ENCODE peak calls at places on chromosome 18, in six cellular contexts. A is GM12878, T is HCT116, Y is HepG2, M is SK-N-SH, Z is K562. H is an unnamed sample.

GRCh38 chr18:10460414-10461018 is 6.1 kb downstream of the APCDD1 start:
- DNase-seq in T (no peak), A (no peak), M (no peak), Y (no peak), Z (no peak), H (no peak)

GRCh38 chr18:8616026-8616401 is 6.8 kb downstream of the RAB12 start:
- DNase-seq in A (no peak), Y (peak), T (no peak), M (no peak), Z (no peak), H (no peak)

GRCh38 chr18:70046796-70047195 is 99.1 kb upstream of the CD226 start:
- DNase-seq in A (no peak), Y (no peak), M (no peak), T (no peak), Z (no peak), H (no peak)

GRCh38 chr18:6885992-6886823 is 156.7 kb downstream of the ARHGAP28 start:
- DNase-seq in Y (peak), A (no peak), T (no peak), Z (peak), M (peak), H (peak)

GRCh38 chr18:66560092-66560491 is 43.8 kb downstream of the CDH19 start:
- DNase-seq in Y (peak), T (no peak), M (no peak), A (no peak), Z (no peak), H (peak)

GRCh38 chr18:2337552-2338141 is 233.7 kb downstream of the METTL4 start:
- DNase-seq in A (no peak), Z (peak), Y (peak), T (peak), M (peak), H (peak)

GRCh38 chr18:49304746-49305145 is 155.7 kb downstream of the DYM start:
- DNase-seq in A (no peak), M (no peak), Y (no peak), Z (no peak), T (no peak), H (no peak)

GRCh38 chr18:32769242-32770180 is 3.3 kb downstream of the KLHL14 start:
- DNase-seq in M (peak), Y (peak), T (no peak), A (no peak), Z (no peak), H (no peak)

GRCh38 chr18:3624818-3625716 is 175.1 kb downstream of the TGIF1 start:
- DNase-seq in Z (peak), Y (no peak), M (no peak), T (peak), A (no peak), H (no peak)

GRCh38 chr18:25233582-25234362 is 118.2 kb downstream of the ZNF521 start:
- DNase-seq in A (no peak), Y (no peak), T (no peak), M (no peak), Z (no peak), H (no peak)

GRCh38 chr18:79964330-79965118 is at the start of gene HSBP1L1:
- DNase-seq in M (peak), A (no peak), Y (peak), T (peak), Z (no peak), H (no peak)

GRCh38 chr18:64082054-64082453 is 66.8 kb downstream of the LINC00305 start:
- DNase-seq in Z (no peak), Y (no peak), T (no peak), A (no peak), M (no peak), H (no peak)

DNA sequence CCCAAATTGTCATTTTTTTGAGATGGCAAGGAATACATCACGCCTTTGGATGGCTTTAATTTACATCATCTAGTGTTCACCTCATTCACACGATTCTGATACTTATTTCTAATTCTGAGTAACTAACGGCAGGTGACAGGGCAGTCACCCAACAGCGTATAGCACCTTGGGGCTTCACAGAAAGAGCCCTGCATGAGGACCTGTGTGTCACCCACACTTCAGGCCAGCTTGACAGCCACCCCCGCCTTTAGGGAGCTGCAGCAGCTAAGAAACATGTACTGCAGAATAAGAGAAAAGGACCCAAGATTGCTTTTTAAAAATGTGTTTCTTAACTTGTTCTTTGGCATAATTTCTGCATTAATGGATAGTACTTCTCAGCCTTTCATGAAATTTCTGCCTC is 245.0 kb downstream of the LDLRAD4 start:
- DNase-seq in T (no peak), Z (no peak), Y (no peak), A (no peak), M (no peak), H (no peak)
- TF ChIP-seq SIN3A in T (no peak), Z (no peak), Y (no peak), A (no peak), M (no peak), H (no peak)

GRCh38 chr18:76460482-76460881 is 34.6 kb downstream of the ZNF516 start:
- DNase-seq in T (no peak), A (no peak), Z (no peak), Y (no peak), M (no peak), H (no peak)
- TF ChIP-seq SIN3A in T (no peak), A (no peak), Z (no peak), Y (no peak), M (no peak), H (no peak)

DNA sequence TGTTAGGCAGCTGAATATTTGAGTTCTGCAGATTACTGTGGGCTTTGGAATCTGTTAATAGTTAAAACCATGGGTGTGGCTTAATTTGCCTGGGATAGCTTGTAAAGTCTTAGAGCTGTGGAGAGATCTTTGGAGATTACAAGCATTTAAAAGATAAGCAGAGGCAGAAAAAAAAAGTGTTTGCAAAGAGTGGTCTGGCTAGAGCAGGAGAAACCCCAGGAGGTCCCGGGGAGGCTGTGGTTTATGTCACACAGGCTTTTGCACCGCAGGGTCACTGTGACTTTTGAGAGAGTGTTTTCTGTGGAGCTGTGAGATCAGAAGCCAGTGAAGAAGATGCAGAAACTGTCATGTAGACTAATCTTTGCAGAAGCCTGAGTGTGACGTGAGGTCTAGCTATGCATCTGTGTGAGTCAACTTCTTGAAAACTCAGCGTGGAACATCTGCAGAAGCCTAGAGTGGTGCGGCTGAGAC is 49.0 kb downstream of the SETBP1 start:
- DNase-seq in A (no peak), Z (no peak), M (no peak), T (no peak), Y (no peak), H (no peak)
- TF ChIP-seq SIN3A in A (no peak), Z (no peak), M (no peak), T (no peak), Y (no peak), H (no peak)

DNA sequence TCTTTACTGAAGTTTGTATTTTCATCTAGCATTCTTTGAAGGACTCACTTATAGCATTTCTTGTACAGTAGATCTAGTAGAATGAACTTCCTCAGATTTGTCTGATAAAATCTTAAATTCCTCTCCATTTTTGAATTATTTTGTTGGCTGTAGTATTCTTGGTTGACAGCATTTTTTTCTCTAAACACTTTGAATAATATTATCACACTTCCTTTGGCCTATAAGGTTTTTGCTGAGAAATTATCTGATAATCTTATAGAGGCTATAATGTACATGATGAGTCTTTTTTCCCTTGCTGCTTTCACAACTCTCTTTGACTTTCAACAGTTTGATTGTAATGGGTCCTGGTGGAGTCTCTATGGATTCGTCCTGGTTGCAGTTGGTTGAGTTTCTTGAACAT is 169.5 kb downstream of the NOL4 start:
- DNase-seq in A (no peak), Z (no peak), T (no peak), M (no peak), Y (no peak), H (no peak)
- TF ChIP-seq SIN3A in A (no peak), Z (no peak), T (no peak), M (no peak), Y (no peak), H (no peak)

DNA sequence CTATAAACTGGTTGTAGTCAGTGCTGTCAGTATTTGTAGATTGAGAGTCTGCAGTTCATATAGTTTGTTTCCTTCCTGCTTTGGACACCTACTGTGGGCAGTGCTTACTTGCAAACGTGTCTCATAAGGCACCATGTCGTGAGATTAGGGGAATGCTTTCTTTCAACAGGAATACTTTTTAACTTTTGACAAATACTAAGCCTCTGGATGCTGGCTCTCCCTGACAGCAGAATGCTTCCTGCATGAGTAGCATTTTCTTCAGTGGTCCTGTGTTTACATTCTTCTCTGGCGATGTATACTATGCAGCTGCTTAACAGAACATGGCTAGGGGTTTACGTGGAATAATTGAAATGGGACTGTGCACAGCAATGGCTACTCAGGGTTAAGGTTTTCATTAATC is 807.5 kb downstream of the MBD2 start:
- DNase-seq in Z (no peak), M (no peak), A (no peak), T (no peak), Y (no peak), H (no peak)
- TF ChIP-seq SIN3A in Z (no peak), M (no peak), A (no peak), T (no peak), Y (no peak), H (no peak)

DNA sequence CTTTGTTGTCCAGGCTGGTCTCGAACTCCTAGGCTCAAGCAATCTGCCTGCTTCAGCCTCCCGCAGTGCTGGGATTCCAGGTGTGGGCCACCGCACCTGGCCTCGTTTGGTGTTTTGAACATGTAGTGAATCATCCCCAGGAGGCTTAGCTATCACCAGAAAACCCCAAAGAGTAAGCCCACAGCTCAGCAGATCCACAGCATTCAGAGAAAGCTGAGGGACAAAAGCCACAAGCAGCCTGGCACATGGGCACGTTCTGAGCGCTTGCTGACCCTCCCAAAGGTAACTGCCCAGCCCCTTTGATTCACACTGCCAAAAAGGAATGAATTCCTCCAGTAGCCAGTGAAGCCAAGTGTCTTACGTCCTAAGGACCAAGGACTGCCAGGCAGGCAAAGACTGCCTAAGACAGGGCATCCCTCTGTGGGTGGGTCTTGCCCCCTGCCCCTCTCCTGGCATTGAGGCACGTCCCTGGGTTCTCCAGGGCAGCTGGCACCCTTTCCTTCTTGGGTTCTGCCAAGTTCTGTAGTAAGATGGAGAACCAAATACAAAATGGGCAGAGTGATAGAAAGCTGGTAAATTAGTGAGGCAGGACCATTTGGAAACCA is 31.7 kb downstream of the MBP start:
- DNase-seq in T (no peak), M (no peak), Y (no peak), Z (no peak), A (no peak), H (no peak)
- TF ChIP-seq SIN3A in T (no peak), M (no peak), Y (no peak), Z (no peak), A (no peak), H (no peak)

DNA sequence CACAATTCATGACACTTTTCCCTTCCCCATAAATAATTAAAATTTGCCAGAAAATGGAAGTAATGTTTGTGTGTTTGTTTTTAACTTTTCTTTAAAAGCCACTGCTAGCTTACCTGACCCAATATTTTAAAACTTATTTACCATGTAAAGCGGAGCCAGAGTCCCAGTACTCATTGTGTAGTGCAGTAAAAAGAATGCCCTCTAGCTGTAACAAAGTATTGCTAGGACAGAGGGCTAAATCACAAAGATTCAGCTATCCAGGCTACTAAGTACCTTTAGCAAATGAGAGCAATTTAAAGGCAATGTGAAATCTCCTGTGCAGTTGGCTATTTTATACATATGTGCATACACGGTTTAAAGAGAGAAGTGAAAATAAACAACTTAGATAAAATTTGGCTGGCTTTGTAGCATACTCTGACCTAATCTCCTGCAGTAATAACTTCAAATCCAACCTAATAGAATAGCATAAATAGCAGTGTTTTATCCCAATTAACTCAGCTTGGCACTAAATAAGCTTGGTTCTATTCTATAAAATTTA is 997.4 kb upstream of the PIK3C3 start:
- DNase-seq in Z (no peak), T (no peak), Y (no peak), A (no peak), M (no peak), H (no peak)
- TF ChIP-seq SIN3A in Z (no peak), T (no peak), Y (no peak), A (no peak), M (no peak), H (no peak)